ENCODE peak calls at places on chromosomes 4 and X, in four cellular contexts. One of them, this sample, is unnamed.

GRCh38 chrX:2879670-2880069 is 49.5 kb downstream of the ARSD start:
- DNase-seq in cardiac muscle cell: no peak
- DNase-seq in NCI-H1436: no peak
- DNase-seq in HT-29: no peak
- DNase-seq in this sample: no peak

GRCh38 chr4:144647095-144647959 is 1.4 kb downstream of the HHIP start:
- DNase-seq in cardiac muscle cell: no peak
- DNase-seq in HT-29: no peak
- DNase-seq in NCI-H1436: no peak
- DNase-seq in this sample: no peak

GRCh38 chrX:48974033-48974432 is 2.4 kb upstream of the KCND1 start:
- DNase-seq in cardiac muscle cell: no peak
- DNase-seq in NCI-H1436: no peak
- DNase-seq in HT-29: no peak
- DNase-seq in this sample: no peak

GRCh38 chrX:119887721-119888425 is 7.8 kb upstream of the AKAP14 start:
- DNase-seq in NCI-H1436: peak; percentile 72
- DNase-seq in cardiac muscle cell: peak; percentile 65
- DNase-seq in HT-29: peak; percentile 69
- DNase-seq in this sample: peak; percentile 69

GRCh38 chr4:126038492-126039236 is 723.9 kb downstream of the FAT4 start:
- DNase-seq in HT-29: no peak
- DNase-seq in cardiac muscle cell: no peak
- DNase-seq in NCI-H1436: no peak
- DNase-seq in this sample: no peak

GRCh38 chr4:53321151-53321987 is 44.5 kb downstream of the SCFD2 start:
- DNase-seq in cardiac muscle cell: no peak
- DNase-seq in NCI-H1436: no peak
- DNase-seq in HT-29: no peak
- DNase-seq in this sample: no peak

GRCh38 chr4:125393825-125394224 is 79.1 kb downstream of the FAT4 start:
- DNase-seq in HT-29: no peak
- DNase-seq in NCI-H1436: no peak
- DNase-seq in cardiac muscle cell: peak; percentile 12
- DNase-seq in this sample: no peak

GRCh38 chr4:167867191-167867590 is 225.1 kb upstream of the ANXA10 start:
- DNase-seq in NCI-H1436: no peak
- DNase-seq in HT-29: no peak
- DNase-seq in cardiac muscle cell: no peak
- DNase-seq in this sample: no peak

GRCh38 chr4:111013846-111014245 is 391.0 kb upstream of the PITX2 start:
- DNase-seq in HT-29: no peak
- DNase-seq in cardiac muscle cell: no peak
- DNase-seq in NCI-H1436: no peak
- DNase-seq in this sample: no peak

GRCh38 chrX:16579517-16579916 is 70.4 kb upstream of the S100G start:
- DNase-seq in NCI-H1436: no peak
- DNase-seq in HT-29: no peak
- DNase-seq in cardiac muscle cell: no peak
- DNase-seq in this sample: no peak

GRCh38 chr4:78542373-78542772 is 9.2 kb upstream of the ANXA3 start:
- DNase-seq in NCI-H1436: no peak
- DNase-seq in cardiac muscle cell: no peak
- DNase-seq in HT-29: no peak
- DNase-seq in this sample: no peak

GRCh38 chr4:139247241-139247640 is 32.8 kb downstream of the MGARP start:
- DNase-seq in cardiac muscle cell: no peak
- DNase-seq in HT-29: no peak
- DNase-seq in NCI-H1436: no peak
- DNase-seq in this sample: no peak

GRCh38 chr4:169254546-169254983 is 16.2 kb downstream of the SH3RF1 start:
- DNase-seq in cardiac muscle cell: no peak
- DNase-seq in HT-29: no peak
- DNase-seq in NCI-H1436: no peak
- DNase-seq in this sample: no peak

GRCh38 chr4:138910914-138911336 is 104.7 kb upstream of the NOCT start:
- DNase-seq in cardiac muscle cell: peak; percentile 46
- DNase-seq in NCI-H1436: peak; percentile 86
- DNase-seq in HT-29: peak; percentile 95
- DNase-seq in this sample: peak; percentile 86

GRCh38 chrX:147897117-147897516 is 14.6 kb upstream of the FMR1 start:
- DNase-seq in NCI-H1436: no peak
- DNase-seq in cardiac muscle cell: no peak
- DNase-seq in HT-29: no peak
- DNase-seq in this sample: no peak

GRCh38 chr4:20252656-20253271 is 1.1 kb downstream of the SLIT2 start:
- DNase-seq in cardiac muscle cell: peak; percentile 67
- DNase-seq in HT-29: no peak
- DNase-seq in NCI-H1436: no peak
- DNase-seq in this sample: peak; percentile 26

GRCh38 chrX:12058087-12058486 is 80.2 kb upstream of the FRMPD4 start:
- DNase-seq in NCI-H1436: no peak
- DNase-seq in cardiac muscle cell: no peak
- DNase-seq in HT-29: no peak
- DNase-seq in this sample: no peak

GRCh38 chrX:48538641-48539344 is 721 bp upstream of the TBC1D25 start:
- DNase-seq in NCI-H1436: no peak
- DNase-seq in HT-29: no peak
- DNase-seq in cardiac muscle cell: no peak
- DNase-seq in this sample: no peak

GRCh38 chr4:94814237-94814636 is 56.5 kb downstream of the BMPR1B start:
- DNase-seq in NCI-H1436: no peak
- DNase-seq in cardiac muscle cell: no peak
- DNase-seq in HT-29: no peak
- DNase-seq in this sample: no peak

GRCh38 chr4:123364906-123365305 is 31.7 kb upstream of the SPRY1 start:
- DNase-seq in cardiac muscle cell: no peak
- DNase-seq in NCI-H1436: no peak
- DNase-seq in HT-29: no peak
- DNase-seq in this sample: no peak

This sample was measured in left cardiac atrium.